ENCODE peak calls at places on chromosomes 16 and 17, in ten cellular contexts. H is NCI-H1436; A is left colon; E is A172; O is mesothelial cell of epicardium; B is T-helper 2 cell treated with Interferon-gamma antibody and Interleukin-4, amounts not matched to agents 5 μg/mL and 100 μg/mL, for 36 hours; K is nucleus accumbens; C is amniotic epithelial cell; F is stimulated activated CD4-positive, alpha-beta T cell treated with anti-CD3 and anti-CD28 coated beads, Interleukin-1b, Interleukin-23, amount 100 ng/mL, for 1 hour; T is right lobe of liver. J is an unnamed sample.
A peak's percentile ranks its signal among the peaks of the same experiment; 100 is the strongest.

GRCh38 chr16:10683160-10683559 is 11.6 kb downstream of the TEKT5 start:
- DNase-seq in A (no peak), O (no peak), B (no peak), T (no peak), F (no peak), C (no peak), H (no peak), K (no peak), E (no peak), J (no peak)

GRCh38 chr17:17859909-17860760 is 23.3 kb upstream of the SREBF1 start:
- DNase-seq in T (peak; percentile 95), H (peak; percentile 82), E (peak; percentile 70), A (peak; percentile 72), C (peak; percentile 42), K (peak; percentile 41), B (peak; percentile 53), O (no peak), F (peak; percentile 37), J (peak; percentile 67)

GRCh38 chr17:36602924-36603384 is 1.6 kb downstream of the MRM1 start:
- DNase-seq in O (no peak), A (peak; percentile 73), B (peak; percentile 54), K (no peak), F (no peak), C (peak; percentile 56), E (peak; percentile 58), T (peak; percentile 57), H (peak; percentile 88), J (peak; percentile 81)

GRCh38 chr16:27363797-27364196 is 38.2 kb upstream of the IL21R start:
- DNase-seq in A (peak; percentile 92), T (peak; percentile 99), H (no peak), B (no peak), C (no peak), E (peak; percentile 11), O (no peak), K (no peak), F (no peak), J (no peak)

GRCh38 chr16:74029122-74029805 is 267.4 kb upstream of the PSMD7 start:
- DNase-seq in A (peak; percentile 38), E (no peak), F (no peak), B (no peak), O (no peak), C (no peak), T (no peak), H (no peak), K (no peak), J (no peak)

GRCh38 chr16:3431779-3432219 is 11.5 kb downstream of the ZNF597 start:
- DNase-seq in A (peak; percentile 43), E (no peak), K (no peak), C (no peak), B (peak; percentile 15), O (no peak), H (no peak), F (no peak), T (peak; percentile 58), J (peak; percentile 28)

GRCh38 chr16:89114159-89114981 is 20.7 kb downstream of the ACSF3 start:
- DNase-seq in B (no peak), F (no peak), T (no peak), H (no peak), K (no peak), A (no peak), E (peak; percentile 95), O (no peak), C (peak; percentile 8), J (peak; percentile 43)

GRCh38 chr16:23532448-23532847 is 22.2 kb upstream of the GGA2 start:
- DNase-seq in F (no peak), A (no peak), H (no peak), T (no peak), C (no peak), B (no peak), K (no peak), E (no peak), O (no peak), J (no peak)

GRCh38 chr16:22098538-22099255 is 6.4 kb downstream of the VWA3A start:
- DNase-seq in F (no peak), T (no peak), A (no peak), O (no peak), C (peak; percentile 33), H (peak; percentile 52), K (no peak), B (no peak), E (peak; percentile 49), J (peak; percentile 66)

GRCh38 chr16:88894681-88895300 is 28.3 kb upstream of the PABPN1L start:
- DNase-seq in O (no peak), F (no peak), E (no peak), A (no peak), K (no peak), H (no peak), C (no peak), B (no peak), T (no peak), J (no peak)

GRCh38 chr17:73493212-73493814 is 150.9 kb downstream of the SDK2 start:
- DNase-seq in O (no peak), C (no peak), H (no peak), T (no peak), F (no peak), E (no peak), A (no peak), K (no peak), B (no peak), J (no peak)

GRCh38 chr17:38498353-38498752 is 70.1 kb downstream of the ARHGAP23 start:
- DNase-seq in F (no peak), K (no peak), C (no peak), A (no peak), H (no peak), T (no peak), O (no peak), E (no peak), B (no peak), J (no peak)

GRCh38 chr16:14354561-14355351 is 275.3 kb downstream of the PARN start:
- DNase-seq in A (no peak), F (no peak), T (no peak), O (no peak), B (peak; percentile 65), K (no peak), E (no peak), H (no peak), C (peak; percentile 41), J (peak; percentile 30)

GRCh38 chr17:11135819-11136218 is 105.2 kb upstream of the SHISA6 start:
- DNase-seq in E (no peak), K (no peak), O (no peak), B (no peak), A (no peak), C (no peak), T (no peak), F (no peak), H (no peak), J (no peak)

GRCh38 chr16:55835578-55835977 is 2.7 kb upstream of the CES1 start:
- DNase-seq in A (peak; percentile 15), E (no peak), T (peak; percentile 92), B (no peak), F (no peak), O (no peak), C (no peak), K (no peak), H (no peak), J (no peak)

GRCh38 chr16:67277999-67278772 is 1.1 kb upstream of the PLEKHG4 start:
- DNase-seq in C (peak; percentile 62), B (no peak), E (peak; percentile 84), T (no peak), O (no peak), F (no peak), H (no peak), K (no peak), A (no peak), J (peak; percentile 38)

GRCh38 chr17:3956983-3957382 is 7.3 kb downstream of the ATP2A3 start:
- DNase-seq in A (no peak), F (no peak), K (no peak), E (no peak), O (no peak), B (no peak), C (no peak), T (no peak), H (peak; percentile 95), J (no peak)

GRCh38 chr17:42845918-42846593 is 1.7 kb downstream of the AOC2 start:
- DNase-seq in B (peak; percentile 68), E (peak; percentile 53), K (no peak), C (no peak), F (no peak), T (no peak), A (no peak), H (no peak), O (no peak), J (no peak)

GRCh38 chr16:64452446-64452845 is 669.4 kb downstream of the CDH11 start:
- DNase-seq in A (no peak), H (no peak), E (no peak), F (no peak), C (no peak), B (no peak), O (no peak), T (no peak), K (no peak), J (peak; percentile 75)

GRCh38 chr17:20266806-20267458 is 200.4 kb downstream of the LGALS9B start:
- DNase-seq in B (no peak), K (no peak), E (peak; percentile 47), F (no peak), A (no peak), T (no peak), H (peak; percentile 53), O (no peak), C (peak; percentile 73), J (peak; percentile 74)

GRCh38 chr16:17105239-17105721 is 365.5 kb downstream of the XYLT1 start:
- DNase-seq in O (no peak), E (no peak), B (no peak), A (no peak), T (no peak), F (no peak), H (no peak), K (no peak), C (no peak), J (no peak)

GRCh38 chr17:28086519-28086918 is 44.0 kb downstream of the NLK start:
- DNase-seq in B (no peak), C (peak; percentile 9), O (no peak), F (no peak), E (peak; percentile 32), H (no peak), T (no peak), A (no peak), K (no peak), J (peak; percentile 10)

GRCh38 chr16:50025544-50025931 is 513 bp downstream of the CNEP1R1 start:
- DNase-seq in C (peak; percentile 21), F (no peak), O (no peak), B (no peak), T (no peak), H (peak; percentile 16), E (no peak), K (no peak), A (no peak), J (peak; percentile 32)

GRCh38 chr16:25256821-25257503 is 683 bp downstream of the ZKSCAN2 start:
- DNase-seq in O (no peak), H (no peak), B (no peak), A (peak; percentile 32), K (no peak), C (no peak), F (no peak), E (no peak), T (no peak), J (peak; percentile 31)

GRCh38 chr17:42969006-42969581 is 4.8 kb upstream of the AARSD1 start:
- DNase-seq in A (no peak), C (peak; percentile 85), B (no peak), K (no peak), O (no peak), F (no peak), H (no peak), T (no peak), E (no peak), J (peak; percentile 37)

GRCh38 chr16:50088302-50088701 is 22.5 kb downstream of the HEATR3 start:
- DNase-seq in H (no peak), E (no peak), K (no peak), O (no peak), B (no peak), A (no peak), C (no peak), F (no peak), T (no peak), J (no peak)

GRCh38 chr16:77077523-77077922 is 113.5 kb upstream of the MON1B start:
- DNase-seq in T (no peak), B (no peak), O (no peak), A (no peak), C (no peak), E (no peak), H (no peak), F (no peak), K (no peak), J (no peak)

GRCh38 chr17:55273579-55274370 is 9.0 kb downstream of the HLF start:
- DNase-seq in F (no peak), K (peak; percentile 70), E (no peak), T (peak; percentile 94), B (no peak), A (no peak), H (no peak), O (no peak), C (no peak), J (no peak)

J was measured in choroid plexus epithelial cell.